ENCODE peak calls at places on chromosomes 4 and X, in five cellular contexts. D is heart right ventricle, N is HepG2, A is uterus, O is testis. F is an unnamed sample.

GRCh38 chr4:22324422-22324821 is 191.4 kb downstream of the ADGRA3 start:
- DNase-seq in D (peak; percentile 22), N (no peak), A (no peak), O (no peak), F (no peak)

GRCh38 chr4:10734697-10735096 is 50.1 kb upstream of the CLNK start:
- DNase-seq in N (no peak), A (no peak), D (no peak), O (no peak), F (no peak)

GRCh38 chr4:123878976-123879375 is 482.4 kb downstream of the SPRY1 start:
- DNase-seq in N (no peak), O (no peak), D (no peak), A (no peak), F (no peak)

GRCh38 chrX:39491548-39492297 is 606.0 kb downstream of the BCOR start:
- DNase-seq in O (no peak), A (no peak), D (no peak), N (no peak), F (no peak)

GRCh38 chr4:168587326-168588125 is 90.7 kb downstream of the PALLD start:
- DNase-seq in O (no peak), A (peak; percentile 63), N (no peak), D (peak; percentile 37), F (peak; percentile 90)

GRCh38 chr4:120062663-120063195 is 3.9 kb downstream of the MAD2L1 start:
- DNase-seq in A (no peak), D (no peak), O (no peak), N (no peak), F (no peak)

GRCh38 chr4:120870279-120870673 is 52.2 kb downstream of the PRDM5 start:
- DNase-seq in O (no peak), D (no peak), A (no peak), N (peak; percentile 4), F (no peak)

GRCh38 chr4:4974727-4975126 is 44.5 kb downstream of the CYTL1 start:
- DNase-seq in D (no peak), O (no peak), A (no peak), N (no peak), F (no peak)

GRCh38 chr4:89316187-89316586 is 8.6 kb upstream of the GPRIN3 start:
- DNase-seq in O (no peak), N (no peak), A (no peak), D (no peak), F (peak; percentile 26)

GRCh38 chr4:174316954-174317353 is 33.2 kb downstream of the CEP44 start:
- DNase-seq in D (no peak), N (no peak), O (no peak), A (no peak), F (peak; percentile 61)

GRCh38 chr4:174316546-174316945 is 32.8 kb downstream of the CEP44 start:
- DNase-seq in D (no peak), N (no peak), O (no peak), A (no peak), F (peak; percentile 61)

GRCh38 chr4:174317531-174317930 is 33.8 kb downstream of the CEP44 start:
- DNase-seq in A (no peak), D (no peak), N (no peak), O (no peak), F (peak; percentile 43)

GRCh38 chr4:174314274-174314673 is 30.6 kb downstream of the CEP44 start:
- DNase-seq in O (no peak), D (no peak), A (no peak), N (no peak), F (no peak)

GRCh38 chr4:174314770-174315169 is 31.1 kb downstream of the CEP44 start:
- DNase-seq in A (no peak), O (no peak), D (no peak), N (no peak), F (peak; percentile 80)
- H3K4me3 ChIP-seq in A (no peak overlapping the region), O (no peak overlapping the region), D (no peak overlapping the region), N (no peak overlapping the region), F (no peak overlapping the region)

GRCh38 chrX:129347291-129347690 is 176.0 kb downstream of the SMARCA1 start:
- DNase-seq in A (no peak), D (no peak), N (no peak), O (no peak), F (no peak)
- TF ChIP-seq CTCF in A (no peak), D (no peak), N (no peak), O (no peak), F (no peak)

GRCh38 chr4:101125045-101125713 is 222.1 kb downstream of the PPP3CA start:
- DNase-seq in N (no peak), A (no peak), D (no peak), O (no peak), F (no peak)

GRCh38 chr4:101119141-101119540 is 228.2 kb downstream of the PPP3CA start:
- DNase-seq in N (no peak), D (no peak), A (no peak), O (no peak), F (no peak)

GRCh38 chr4:101118641-101119040 is 228.7 kb downstream of the PPP3CA start:
- DNase-seq in N (no peak), D (no peak), O (no peak), A (no peak), F (no peak)

GRCh38 chr4:101123231-101123630 is 224.1 kb downstream of the PPP3CA start:
- DNase-seq in O (no peak), N (no peak), D (no peak), A (no peak), F (no peak)

GRCh38 chr4:101122019-101122418 is 225.3 kb downstream of the PPP3CA start:
- DNase-seq in O (no peak), N (no peak), A (no peak), D (no peak), F (no peak)
- H3K27me3 ChIP-seq in O (no peaks in the 10 kb centered on the region), N (no peaks in the 10 kb centered on the region), A (no peaks in the 10 kb centered on the region), D (no peaks in the 10 kb centered on the region), F (no peaks in the 10 kb centered on the region)

GRCh38 chrX:115553171-115553570 is 7.8 kb upstream of the PLS3 start:
- DNase-seq in O (no peak), A (no peak), D (no peak), N (no peak), F (no peak)
- H3K4me3 ChIP-seq in O (no peak overlapping the region), A (no peak overlapping the region), D (no peak overlapping the region), N (no peak overlapping the region), F (no peak overlapping the region)

DNA sequence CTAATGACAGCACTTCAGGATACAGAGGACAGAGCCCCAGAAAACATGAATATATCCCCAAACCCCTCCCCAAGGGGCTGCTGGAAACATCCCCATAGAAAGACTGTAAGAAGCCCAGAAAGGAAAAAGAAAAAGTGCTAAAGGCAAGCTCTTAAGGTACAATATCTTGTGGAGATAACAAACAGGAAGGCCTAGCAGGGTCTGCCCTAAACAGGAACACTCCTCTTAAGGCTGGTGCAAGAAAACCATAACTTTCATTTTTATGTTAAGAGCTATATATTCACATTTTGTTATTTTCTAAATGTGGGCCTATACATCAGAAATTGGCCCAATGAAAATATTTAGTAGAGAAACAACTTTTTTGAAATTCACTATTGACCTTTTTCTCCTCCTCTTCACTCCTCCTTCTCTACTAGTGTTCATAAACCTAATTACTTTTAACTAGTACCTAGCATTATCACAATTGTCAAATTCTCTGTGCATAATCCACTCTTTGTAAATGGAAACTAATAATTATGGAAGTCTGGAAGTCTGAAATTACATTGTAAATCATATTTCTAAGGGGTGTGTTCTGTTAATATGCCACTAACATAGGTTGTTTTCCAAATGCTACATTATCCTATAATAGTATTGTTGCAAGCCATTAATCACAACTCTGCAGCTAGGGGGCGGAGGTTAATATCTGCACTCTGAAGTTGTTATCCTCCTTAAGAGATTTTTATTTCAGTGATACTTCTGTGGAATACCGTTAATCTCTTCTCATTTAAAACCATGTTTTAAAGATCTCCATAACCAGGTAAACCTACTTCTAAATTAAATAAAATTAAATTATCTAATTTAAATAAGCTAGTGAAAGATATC is 59.8 kb downstream of the CASK start:
- DNase-seq in D (no peak), A (no peak), N (no peak), O (no peak), F (no peak)
- TF ChIP-seq CTCF in D (no peak), A (no peak), N (no peak), O (no peak), F (no peak)

GRCh38 chrX:14359727-14360126 is 169.6 kb upstream of the GLRA2 start:
- DNase-seq in O (no peak), A (no peak), N (no peak), D (no peak), F (no peak)

GRCh38 chrX:14363719-14364118 is 165.6 kb upstream of the GLRA2 start:
- DNase-seq in N (no peak), O (no peak), D (no peak), A (no peak), F (peak; percentile 43)

GRCh38 chrX:14361430-14361829 is 167.9 kb upstream of the GLRA2 start:
- DNase-seq in A (no peak), N (no peak), O (no peak), D (no peak), F (no peak)

GRCh38 chrX:14359316-14359715 is 170.0 kb upstream of the GLRA2 start:
- DNase-seq in A (no peak), O (no peak), N (no peak), D (no peak), F (peak; percentile 18)

DNA sequence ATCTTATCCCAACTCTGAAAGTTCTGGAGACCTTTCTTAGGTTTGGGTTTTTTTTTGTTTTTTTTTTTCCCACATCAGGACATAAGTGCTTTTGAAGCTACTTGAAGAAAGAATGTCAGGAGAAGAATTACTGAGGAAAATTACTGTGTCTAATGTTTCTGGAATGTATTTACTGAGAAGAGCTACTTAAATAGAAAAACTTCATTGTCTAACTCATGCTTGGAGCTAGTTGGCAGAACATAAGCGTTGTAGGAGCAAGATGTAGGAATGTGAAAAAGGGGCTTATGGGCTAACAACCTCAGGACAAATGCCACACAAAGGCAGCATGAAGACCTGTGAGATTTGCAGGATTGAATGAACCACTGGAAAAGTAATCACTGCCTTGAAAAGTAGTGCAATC is 166.6 kb upstream of the GLRA2 start:
- DNase-seq in N (no peak), O (no peak), D (no peak), A (no peak), F (no peak)
- H3K27me3 ChIP-seq in N (no peaks in the 10 kb centered on the region), O (no peaks in the 10 kb centered on the region), D (no peaks in the 10 kb centered on the region), A (no peaks in the 10 kb centered on the region), F (no peaks in the 10 kb centered on the region)

GRCh38 chrX:41688835-41689234 is at the start of gene GPR34:
- DNase-seq in O (peak; percentile 15), N (no peak), D (no peak), A (no peak), F (no peak)
- H3K4me3 ChIP-seq in O (no peak within 1 kb of the TSS), N (no peak within 1 kb of the TSS), D (no peak within 1 kb of the TSS), A (no peak within 1 kb of the TSS), F (no peak within 1 kb of the TSS)